ENCODE peak calls at places on chromosomes 12 and 14, in four cellular contexts. One of them, this sample, is unnamed.

GRCh38 chr12:124539084-124540041 is 28.0 kb downstream of the NCOR2 start:
- DNase-seq in activated naive CD8-positive, alpha-beta T cell treated with anti-CD3 and anti-CD28 coated beads, Interleukin-2, amount 10 ng/mL, durations not matched to agents 7 days and 5 days: no peak
- DNase-seq in heart right ventricle: no peak
- DNase-seq in HTR-8/SVneo: no peak
- DNase-seq in this sample: no peak

GRCh38 chr12:65526311-65526710 is 247.8 kb downstream of the MSRB3 start:
- DNase-seq in activated naive CD8-positive, alpha-beta T cell treated with anti-CD3 and anti-CD28 coated beads, Interleukin-2, amount 10 ng/mL, durations not matched to agents 7 days and 5 days: no peak
- DNase-seq in heart right ventricle: no peak
- DNase-seq in HTR-8/SVneo: no peak
- DNase-seq in this sample: no peak

GRCh38 chr14:52473557-52473956 is 78.7 kb downstream of the TXNDC16 start:
- DNase-seq in activated naive CD8-positive, alpha-beta T cell treated with anti-CD3 and anti-CD28 coated beads, Interleukin-2, amount 10 ng/mL, durations not matched to agents 7 days and 5 days: no peak
- DNase-seq in heart right ventricle: no peak
- DNase-seq in HTR-8/SVneo: no peak
- DNase-seq in this sample: no peak

GRCh38 chr12:52848661-52849255 is at the start of gene KRT78:
- DNase-seq in activated naive CD8-positive, alpha-beta T cell treated with anti-CD3 and anti-CD28 coated beads, Interleukin-2, amount 10 ng/mL, durations not matched to agents 7 days and 5 days: no peak
- DNase-seq in heart right ventricle: no peak
- DNase-seq in HTR-8/SVneo: no peak
- DNase-seq in this sample: no peak

GRCh38 chr14:37241206-37241605 is 43.5 kb downstream of the MIPOL1 start:
- DNase-seq in activated naive CD8-positive, alpha-beta T cell treated with anti-CD3 and anti-CD28 coated beads, Interleukin-2, amount 10 ng/mL, durations not matched to agents 7 days and 5 days: no peak
- DNase-seq in heart right ventricle: no peak
- DNase-seq in HTR-8/SVneo: no peak
- DNase-seq in this sample: no peak

GRCh38 chr14:104984056-104984894 is 1.3 kb upstream of the CLBA1 start:
- DNase-seq in activated naive CD8-positive, alpha-beta T cell treated with anti-CD3 and anti-CD28 coated beads, Interleukin-2, amount 10 ng/mL, durations not matched to agents 7 days and 5 days: no peak
- DNase-seq in heart right ventricle: no peak
- DNase-seq in HTR-8/SVneo: no peak
- DNase-seq in this sample: no peak

GRCh38 chr12:53207042-53207441 is at the start of gene ITGB7:
- DNase-seq in activated naive CD8-positive, alpha-beta T cell treated with anti-CD3 and anti-CD28 coated beads, Interleukin-2, amount 10 ng/mL, durations not matched to agents 7 days and 5 days: peak
- DNase-seq in heart right ventricle: no peak
- DNase-seq in HTR-8/SVneo: no peak
- DNase-seq in this sample: no peak

GRCh38 chr12:96041181-96041580 is 5.8 kb upstream of the LTA4H start:
- DNase-seq in activated naive CD8-positive, alpha-beta T cell treated with anti-CD3 and anti-CD28 coated beads, Interleukin-2, amount 10 ng/mL, durations not matched to agents 7 days and 5 days: no peak
- DNase-seq in heart right ventricle: no peak
- DNase-seq in HTR-8/SVneo: no peak
- DNase-seq in this sample: no peak

GRCh38 chr12:108532061-108532848 is 17.2 kb downstream of the FICD start:
- DNase-seq in activated naive CD8-positive, alpha-beta T cell treated with anti-CD3 and anti-CD28 coated beads, Interleukin-2, amount 10 ng/mL, durations not matched to agents 7 days and 5 days: no peak
- DNase-seq in heart right ventricle: no peak
- DNase-seq in HTR-8/SVneo: no peak
- DNase-seq in this sample: no peak

GRCh38 chr14:30223966-30224365 is 296.3 kb upstream of the PRKD1 start:
- DNase-seq in activated naive CD8-positive, alpha-beta T cell treated with anti-CD3 and anti-CD28 coated beads, Interleukin-2, amount 10 ng/mL, durations not matched to agents 7 days and 5 days: no peak
- DNase-seq in heart right ventricle: no peak
- DNase-seq in HTR-8/SVneo: no peak
- DNase-seq in this sample: no peak

GRCh38 chr12:90099288-90099687 is 390.6 kb upstream of the ATP2B1 start:
- DNase-seq in activated naive CD8-positive, alpha-beta T cell treated with anti-CD3 and anti-CD28 coated beads, Interleukin-2, amount 10 ng/mL, durations not matched to agents 7 days and 5 days: no peak
- DNase-seq in heart right ventricle: no peak
- DNase-seq in HTR-8/SVneo: no peak
- DNase-seq in this sample: no peak

GRCh38 chr12:129212221-129212630 is 358.9 kb downstream of the GLT1D1 start:
- DNase-seq in activated naive CD8-positive, alpha-beta T cell treated with anti-CD3 and anti-CD28 coated beads, Interleukin-2, amount 10 ng/mL, durations not matched to agents 7 days and 5 days: no peak
- DNase-seq in heart right ventricle: no peak
- DNase-seq in HTR-8/SVneo: no peak
- DNase-seq in this sample: no peak

GRCh38 chr14:71203306-71203705 is 296.0 kb downstream of the PCNX1 start:
- DNase-seq in activated naive CD8-positive, alpha-beta T cell treated with anti-CD3 and anti-CD28 coated beads, Interleukin-2, amount 10 ng/mL, durations not matched to agents 7 days and 5 days: no peak
- DNase-seq in heart right ventricle: no peak
- DNase-seq in HTR-8/SVneo: peak
- DNase-seq in this sample: no peak

GRCh38 chr14:105907276-105907675 is 380.9 kb downstream of the TMEM121 start:
- DNase-seq in activated naive CD8-positive, alpha-beta T cell treated with anti-CD3 and anti-CD28 coated beads, Interleukin-2, amount 10 ng/mL, durations not matched to agents 7 days and 5 days: no peak
- DNase-seq in heart right ventricle: no peak
- DNase-seq in HTR-8/SVneo: no peak
- DNase-seq in this sample: no peak

GRCh38 chr14:105249175-105250007 is 1.1 kb downstream of the BTBD6 start:
- DNase-seq in activated naive CD8-positive, alpha-beta T cell treated with anti-CD3 and anti-CD28 coated beads, Interleukin-2, amount 10 ng/mL, durations not matched to agents 7 days and 5 days: no peak
- DNase-seq in heart right ventricle: no peak
- DNase-seq in HTR-8/SVneo: no peak
- DNase-seq in this sample: no peak

GRCh38 chr14:35410858-35411257 is 6.3 kb upstream of the NFKBIA start:
- DNase-seq in activated naive CD8-positive, alpha-beta T cell treated with anti-CD3 and anti-CD28 coated beads, Interleukin-2, amount 10 ng/mL, durations not matched to agents 7 days and 5 days: no peak
- DNase-seq in heart right ventricle: no peak
- DNase-seq in HTR-8/SVneo: no peak
- DNase-seq in this sample: no peak

GRCh38 chr14:36522972-36523685 is 3.1 kb upstream of the NKX2-1 start:
- DNase-seq in activated naive CD8-positive, alpha-beta T cell treated with anti-CD3 and anti-CD28 coated beads, Interleukin-2, amount 10 ng/mL, durations not matched to agents 7 days and 5 days: no peak
- DNase-seq in heart right ventricle: no peak
- DNase-seq in HTR-8/SVneo: no peak
- DNase-seq in this sample: no peak

GRCh38 chr12:45615268-45615667 is 114.2 kb upstream of the ARID2 start:
- DNase-seq in activated naive CD8-positive, alpha-beta T cell treated with anti-CD3 and anti-CD28 coated beads, Interleukin-2, amount 10 ng/mL, durations not matched to agents 7 days and 5 days: no peak
- DNase-seq in heart right ventricle: no peak
- DNase-seq in HTR-8/SVneo: peak
- DNase-seq in this sample: no peak

GRCh38 chr12:2076196-2076570 is 23.4 kb downstream of the CACNA1C start:
- DNase-seq in activated naive CD8-positive, alpha-beta T cell treated with anti-CD3 and anti-CD28 coated beads, Interleukin-2, amount 10 ng/mL, durations not matched to agents 7 days and 5 days: no peak
- DNase-seq in heart right ventricle: no peak
- DNase-seq in HTR-8/SVneo: no peak
- DNase-seq in this sample: no peak

GRCh38 chr14:61153436-61153835 is 127.7 kb downstream of the TMEM30B start:
- DNase-seq in activated naive CD8-positive, alpha-beta T cell treated with anti-CD3 and anti-CD28 coated beads, Interleukin-2, amount 10 ng/mL, durations not matched to agents 7 days and 5 days: no peak
- DNase-seq in heart right ventricle: no peak
- DNase-seq in HTR-8/SVneo: peak
- DNase-seq in this sample: no peak

GRCh38 chr14:106442857-106443256 is 916.5 kb downstream of the TMEM121 start:
- DNase-seq in activated naive CD8-positive, alpha-beta T cell treated with anti-CD3 and anti-CD28 coated beads, Interleukin-2, amount 10 ng/mL, durations not matched to agents 7 days and 5 days: peak
- DNase-seq in heart right ventricle: no peak
- DNase-seq in HTR-8/SVneo: no peak
- DNase-seq in this sample: no peak

GRCh38 chr12:93402333-93403311 is 24.9 kb downstream of the NUDT4 start:
- DNase-seq in activated naive CD8-positive, alpha-beta T cell treated with anti-CD3 and anti-CD28 coated beads, Interleukin-2, amount 10 ng/mL, durations not matched to agents 7 days and 5 days: no peak
- DNase-seq in heart right ventricle: no peak
- DNase-seq in HTR-8/SVneo: no peak
- DNase-seq in this sample: no peak

GRCh38 chr14:59583755-59584154 is 7.1 kb upstream of the CCDC175 start:
- DNase-seq in activated naive CD8-positive, alpha-beta T cell treated with anti-CD3 and anti-CD28 coated beads, Interleukin-2, amount 10 ng/mL, durations not matched to agents 7 days and 5 days: no peak
- DNase-seq in heart right ventricle: no peak
- DNase-seq in HTR-8/SVneo: peak
- DNase-seq in this sample: no peak

GRCh38 chr14:77710364-77710763 is 2.5 kb downstream of the SLIRP start:
- DNase-seq in activated naive CD8-positive, alpha-beta T cell treated with anti-CD3 and anti-CD28 coated beads, Interleukin-2, amount 10 ng/mL, durations not matched to agents 7 days and 5 days: no peak
- DNase-seq in heart right ventricle: no peak
- DNase-seq in HTR-8/SVneo: no peak
- DNase-seq in this sample: no peak

GRCh38 chr12:113190761-113191160 is 5.2 kb downstream of the RITA1 start:
- DNase-seq in activated naive CD8-positive, alpha-beta T cell treated with anti-CD3 and anti-CD28 coated beads, Interleukin-2, amount 10 ng/mL, durations not matched to agents 7 days and 5 days: no peak
- DNase-seq in heart right ventricle: no peak
- DNase-seq in HTR-8/SVneo: peak
- DNase-seq in this sample: no peak

GRCh38 chr12:114726092-114726710 is 42.2 kb upstream of the TBX3 start:
- DNase-seq in activated naive CD8-positive, alpha-beta T cell treated with anti-CD3 and anti-CD28 coated beads, Interleukin-2, amount 10 ng/mL, durations not matched to agents 7 days and 5 days: no peak
- DNase-seq in heart right ventricle: peak
- DNase-seq in HTR-8/SVneo: no peak
- DNase-seq in this sample: no peak

GRCh38 chr14:21106506-21107359 is 5.9 kb downstream of the TMEM253 start:
- DNase-seq in activated naive CD8-positive, alpha-beta T cell treated with anti-CD3 and anti-CD28 coated beads, Interleukin-2, amount 10 ng/mL, durations not matched to agents 7 days and 5 days: peak
- DNase-seq in heart right ventricle: peak
- DNase-seq in HTR-8/SVneo: peak
- DNase-seq in this sample: no peak

GRCh38 chr12:51760231-51760630 is 88.3 kb downstream of the FIGNL2 start:
- DNase-seq in activated naive CD8-positive, alpha-beta T cell treated with anti-CD3 and anti-CD28 coated beads, Interleukin-2, amount 10 ng/mL, durations not matched to agents 7 days and 5 days: no peak
- DNase-seq in heart right ventricle: no peak
- DNase-seq in HTR-8/SVneo: no peak
- DNase-seq in this sample: no peak

GRCh38 chr14:104337381-104337780 is 199.0 kb downstream of the KIF26A start:
- DNase-seq in activated naive CD8-positive, alpha-beta T cell treated with anti-CD3 and anti-CD28 coated beads, Interleukin-2, amount 10 ng/mL, durations not matched to agents 7 days and 5 days: no peak
- DNase-seq in heart right ventricle: no peak
- DNase-seq in HTR-8/SVneo: no peak
- DNase-seq in this sample: no peak

GRCh38 chr12:102441077-102441596 is 39.2 kb downstream of the IGF1 start:
- DNase-seq in activated naive CD8-positive, alpha-beta T cell treated with anti-CD3 and anti-CD28 coated beads, Interleukin-2, amount 10 ng/mL, durations not matched to agents 7 days and 5 days: no peak
- DNase-seq in heart right ventricle: no peak
- DNase-seq in HTR-8/SVneo: no peak
- DNase-seq in this sample: no peak

GRCh38 chr14:76837524-76837923 is 11.3 kb downstream of the LRRC74A start:
- DNase-seq in activated naive CD8-positive, alpha-beta T cell treated with anti-CD3 and anti-CD28 coated beads, Interleukin-2, amount 10 ng/mL, durations not matched to agents 7 days and 5 days: no peak
- DNase-seq in heart right ventricle: no peak
- DNase-seq in HTR-8/SVneo: no peak
- DNase-seq in this sample: no peak

GRCh38 chr12:118220697-118221096 is 84.8 kb downstream of the PEBP1 start:
- DNase-seq in activated naive CD8-positive, alpha-beta T cell treated with anti-CD3 and anti-CD28 coated beads, Interleukin-2, amount 10 ng/mL, durations not matched to agents 7 days and 5 days: no peak
- DNase-seq in heart right ventricle: no peak
- DNase-seq in HTR-8/SVneo: no peak
- DNase-seq in this sample: no peak